ENCODE peak calls at places on chromosomes 11 and 22, in nine cellular contexts. Z is fibroblast of lung, R is brain microvascular endothelial cell, X is thoracic aorta, L is neural progenitor cell, U is HL-60, O is tibial nerve, I is sigmoid colon, E is substantia nigra. T is an unnamed sample.

GRCh38 chr11:61273151-61274078 is 21.7 kb downstream of the VWCE start:
- DNase-seq in Z (no peak), R (no peak), X (no peak), L (no peak), U (no peak), O (no peak), I (no peak), E (peak; percentile 35), T (peak; percentile 39)

GRCh38 chr22:39486951-39487825 is 14.9 kb upstream of the MIEF1 start:
- DNase-seq in Z (no peak), R (no peak), X (no peak), L (no peak), U (no peak), O (no peak), I (peak; percentile 56), E (peak; percentile 70), T (no peak)

GRCh38 chr11:5476184-5476819 is 12.2 kb upstream of the OR52D1 start:
- DNase-seq in Z (peak; percentile 43), R (peak; percentile 43), X (no peak), L (peak; percentile 73), U (peak; percentile 14), O (peak; percentile 13), I (no peak), E (peak; percentile 3), T (no peak)

GRCh38 chr22:43878079-43878795 is 13.6 kb downstream of the PNPLA5 start:
- DNase-seq in Z (no peak), R (no peak), X (no peak), L (no peak), U (no peak), O (no peak), I (peak; percentile 21), E (no peak), T (no peak)

GRCh38 chr11:46112961-46113617 is 8.2 kb downstream of the PHF21A start:
- DNase-seq in Z (peak; percentile 71), R (peak; percentile 54), X (no peak), L (peak; percentile 73), U (peak; percentile 69), O (peak; percentile 43), I (no peak), E (peak; percentile 5), T (no peak)

GRCh38 chr22:37503850-37504249 is 15.4 kb downstream of the CARD10 start:
- DNase-seq in Z (no peak), R (no peak), X (no peak), L (no peak), U (no peak), O (no peak), I (no peak), E (no peak), T (no peak)

GRCh38 chr11:6565325-6565724 is 38.1 kb downstream of the RRP8 start:
- DNase-seq in Z (no peak), R (no peak), X (no peak), L (no peak), U (no peak), O (no peak), I (no peak), E (no peak), T (no peak)

GRCh38 chr11:93741882-93742226 is 382 bp downstream of the C11orf54 start:
- DNase-seq in Z (peak; percentile 67), R (no peak), X (no peak), L (peak; percentile 41), U (no peak), O (peak; percentile 30), I (peak; percentile 84), E (no peak), T (no peak)

GRCh38 chr22:29459773-29460172 is 20.2 kb upstream of the NEFH start:
- DNase-seq in Z (no peak), R (no peak), X (no peak), L (peak; percentile 56), U (no peak), O (no peak), I (no peak), E (no peak), T (no peak)

GRCh38 chr11:68351450-68352275 is 39.3 kb downstream of the LRP5 start:
- DNase-seq in Z (no peak), R (no peak), X (no peak), L (peak; percentile 9), U (no peak), O (no peak), I (no peak), E (no peak), T (no peak)

DNA sequence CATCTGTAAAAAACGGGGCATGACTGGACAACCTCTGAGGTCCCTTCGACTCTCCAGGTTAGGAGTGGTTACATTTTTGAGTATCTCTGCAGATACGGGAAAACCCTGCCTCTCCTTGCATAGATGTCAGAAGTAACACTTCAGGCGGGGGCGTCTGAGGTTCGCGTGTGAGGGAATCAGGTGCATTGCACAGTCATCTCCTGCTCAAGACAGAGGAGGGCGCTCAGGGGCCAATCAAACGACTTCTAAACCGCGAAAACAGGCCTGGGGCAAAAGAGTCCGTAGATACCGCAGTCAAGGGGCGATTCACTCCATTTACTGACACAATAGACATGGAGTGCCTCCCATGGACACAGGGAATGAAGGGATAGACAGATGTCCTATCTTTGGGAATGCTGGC is 31.7 kb downstream of the KIRREL3 start:
- DNase-seq in Z (peak; percentile 11), R (no peak), X (no peak), L (peak; percentile 72), U (no peak), O (no peak), I (no peak), E (no peak), T (no peak)
- H3K27ac ChIP-seq in Z (no peak overlapping the region), R (no peak overlapping the region), X (no peak overlapping the region), L (no peak overlapping the region), U (no peak overlapping the region), O (no peak overlapping the region), I (no peak overlapping the region), E (no peak overlapping the region), T (no peak overlapping the region)

GRCh38 chr11:123203934-123204333 is 8.9 kb upstream of the CLMP start:
- DNase-seq in Z (peak; percentile 26), R (no peak), X (no peak), L (no peak), U (no peak), O (no peak), I (no peak), E (no peak), T (no peak)

GRCh38 chr11:123202723-123203122 is 7.7 kb upstream of the CLMP start:
- DNase-seq in Z (no peak), R (no peak), X (no peak), L (no peak), U (no peak), O (no peak), I (no peak), E (no peak), T (no peak)

GRCh38 chr11:123209591-123209990 is 14.5 kb upstream of the CLMP start:
- DNase-seq in Z (no peak), R (no peak), X (no peak), L (no peak), U (no peak), O (no peak), I (no peak), E (no peak), T (no peak)

GRCh38 chr11:123203471-123203870 is 8.4 kb upstream of the CLMP start:
- DNase-seq in Z (no peak), R (no peak), X (no peak), L (no peak), U (no peak), O (no peak), I (no peak), E (no peak), T (no peak)

GRCh38 chr11:123206671-123207421 is 11.8 kb upstream of the CLMP start:
- DNase-seq in Z (peak; percentile 16), R (no peak), X (no peak), L (peak; percentile 48), U (no peak), O (no peak), I (peak; percentile 85), E (no peak), T (no peak)
- H3K27ac ChIP-seq in Z (no peak overlapping the region), R (no peak overlapping the region), X (no peak overlapping the region), L (no peak overlapping the region), U (no peak overlapping the region), O (peak overlapping the region; percentile 63), I (peak overlapping the region; percentile 63), E (no peak overlapping the region), T (no peak overlapping the region)

DNA sequence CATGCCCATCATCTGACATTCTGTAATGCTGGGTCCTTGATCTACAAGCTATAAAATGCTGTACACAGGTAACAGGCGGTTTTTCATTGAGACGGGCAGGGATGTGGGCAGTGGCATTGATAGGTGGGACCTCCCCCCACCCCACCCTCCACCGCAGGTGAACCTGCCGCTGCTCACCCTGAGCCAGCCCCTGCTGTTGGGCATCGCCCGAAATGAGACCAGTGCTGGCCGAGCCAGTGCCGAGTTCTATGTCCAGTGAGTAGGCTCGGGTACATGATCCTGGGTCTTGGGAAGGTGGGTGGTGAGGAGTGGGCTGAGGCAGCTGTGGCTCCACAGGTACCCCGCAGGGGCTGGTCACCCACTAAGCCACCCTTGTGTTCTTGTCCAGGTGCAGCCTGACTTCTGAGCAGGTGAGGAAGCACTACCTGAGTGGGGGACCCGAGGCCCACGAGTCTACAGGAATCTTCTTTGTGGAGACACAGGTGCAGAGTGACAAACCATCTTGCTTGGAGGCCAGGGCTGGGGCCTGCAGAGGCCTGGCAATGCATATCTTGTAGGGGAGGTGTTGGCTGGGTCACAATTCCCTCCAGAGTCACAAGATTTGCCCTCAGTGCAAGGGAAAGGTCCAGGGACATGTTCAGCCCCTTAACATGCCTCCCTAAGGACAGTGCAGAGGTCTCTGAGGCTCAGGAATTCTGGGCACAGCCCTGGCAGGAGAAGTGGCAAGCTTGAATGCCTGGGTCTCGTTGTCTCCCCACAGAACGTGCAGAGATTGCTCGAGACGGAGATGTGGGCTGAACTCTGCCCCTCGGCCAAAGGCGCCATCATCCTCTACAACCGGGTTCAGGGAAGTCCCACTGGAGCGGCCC is 1.0 kb upstream of the DNAJC4 start:
- DNase-seq in Z (no peak), R (no peak), X (no peak), L (no peak), U (no peak), O (no peak), I (no peak), E (no peak), T (no peak)
- H3K27ac ChIP-seq in Z (no peak overlapping the region), R (no peak overlapping the region), X (peak overlapping the region; percentile 88), L (no peak overlapping the region), U (no peak overlapping the region), O (peak overlapping the region; percentile 95), I (peak overlapping the region; percentile 96), E (peak overlapping the region; percentile 83), T (peak overlapping the region; percentile 96)

DNA sequence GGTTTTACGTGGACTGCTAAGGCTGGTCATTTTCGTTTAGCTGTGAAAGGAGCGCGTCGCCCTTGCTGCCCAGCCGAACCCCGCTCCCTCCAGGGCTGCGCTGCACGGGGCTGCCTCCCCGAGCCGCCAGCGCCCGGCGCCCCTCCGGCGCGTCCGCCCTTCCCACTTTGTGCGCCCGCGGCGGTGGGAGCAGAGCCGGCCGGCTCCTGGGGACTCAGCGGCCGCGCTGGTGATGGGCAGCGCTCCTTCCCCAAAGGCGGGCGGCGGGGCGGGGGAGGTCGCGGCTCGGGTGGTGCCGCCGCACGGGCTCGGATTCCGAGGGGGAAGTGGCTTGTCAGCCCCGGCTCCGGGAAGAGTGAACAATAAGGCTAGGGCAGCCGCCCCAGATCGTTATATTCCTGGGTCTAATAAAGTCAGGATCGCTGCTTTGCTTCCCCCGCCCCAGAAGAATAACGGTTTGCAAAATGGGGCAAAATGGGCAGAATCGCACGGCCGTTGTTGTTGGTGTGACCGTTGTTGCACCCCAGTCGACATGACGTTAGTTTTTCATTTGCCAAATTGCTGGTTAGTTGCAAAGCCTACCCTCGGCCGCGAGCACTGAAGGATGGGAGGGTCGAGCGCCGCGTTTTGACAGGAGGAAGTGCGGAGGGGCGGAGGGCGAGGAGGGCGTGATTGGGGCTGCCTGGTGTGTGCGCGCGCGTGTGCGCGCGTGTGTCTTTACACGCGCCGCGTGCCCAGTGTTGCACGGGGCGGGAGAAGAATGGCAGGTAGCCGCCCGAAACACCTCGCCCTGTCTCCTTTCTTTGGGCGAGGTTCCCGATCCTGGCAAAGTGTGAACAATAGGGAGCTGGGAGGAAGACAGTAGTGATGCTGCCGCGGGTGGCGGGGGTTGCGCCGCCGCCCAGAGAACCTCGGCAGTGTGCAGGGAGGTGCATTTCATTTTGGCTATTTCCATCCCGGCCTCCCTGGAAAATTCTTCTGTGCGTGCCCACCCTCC is 829 bp downstream of the NCAM1 start:
- DNase-seq in Z (no peak), R (no peak), X (no peak), L (peak; percentile 69), U (peak; percentile 13), O (no peak), I (no peak), E (peak; percentile 70), T (peak; percentile 75)
- H3K27ac ChIP-seq in Z (no peak overlapping the region), R (no peak overlapping the region), X (peak overlapping the region; percentile 30), L (no peak overlapping the region), U (no peak overlapping the region), O (peak overlapping the region; percentile 39), I (peak overlapping the region; percentile 77), E (peak overlapping the region; percentile 95), T (peak overlapping the region; percentile 89)

T was measured in caudate nucleus.